ENCODE peak calls at places on chromosomes 4 and X, in seven cellular contexts. R is tibial artery, M is cardiac muscle cell, W is left ventricle myocardium inferior, P is dorsolateral prefrontal cortex, X is fibroblast of mammary gland, Q is A673. B is an unnamed sample.

GRCh38 chr4:169070895-169071218 is 60.8 kb upstream of the CBR4 start:
- DNase-seq in R (no peak), M (no peak), W (no peak), P (no peak), X (peak), Q (no peak), B (no peak)

GRCh38 chrX:13790206-13791131 is 26.4 kb downstream of the GPM6B start:
- DNase-seq in R (no peak), M (no peak), W (no peak), P (no peak), X (peak), Q (no peak), B (no peak)

GRCh38 chr4:124710253-124710849 is 2.2 kb downstream of the ANKRD50 start:
- DNase-seq in R (no peak), M (peak), W (no peak), P (no peak), X (no peak), Q (no peak), B (no peak)

GRCh38 chr4:106707776-106708603 is 328.1 kb downstream of the DKK2 start:
- DNase-seq in R (no peak), M (no peak), W (no peak), P (no peak), X (no peak), Q (no peak), B (no peak)

GRCh38 chr4:151438154-151438553 is 29.2 kb downstream of the FHIP1A start:
- DNase-seq in R (no peak), M (no peak), W (no peak), P (no peak), X (no peak), Q (no peak), B (no peak)

GRCh38 chr4:114349543-114350175 is 248.9 kb upstream of the UGT8 start:
- DNase-seq in R (no peak), M (no peak), W (no peak), P (no peak), X (peak), Q (no peak), B (no peak)

GRCh38 chr4:82523179-82523578 is 38.6 kb downstream of the TMEM150C start:
- DNase-seq in R (no peak), M (no peak), W (no peak), P (no peak), X (no peak), Q (no peak), B (no peak)

GRCh38 chrX:136369377-136369776 is 68.6 kb downstream of the ADGRG4 start:
- DNase-seq in R (no peak), M (no peak), W (no peak), P (no peak), X (no peak), Q (no peak), B (peak)

GRCh38 chrX:123971963-123972362 is 10.5 kb downstream of the STAG2 start:
- DNase-seq in R (no peak), M (no peak), W (no peak), P (no peak), X (peak), Q (no peak), B (no peak)

GRCh38 chr4:6727081-6727942 is 11.3 kb downstream of the BLOC1S4 start:
- DNase-seq in R (peak), M (no peak), W (no peak), P (peak), X (peak), Q (peak), B (no peak)

GRCh38 chr4:79982587-79983327 is 90.3 kb downstream of the ANTXR2 start:
- DNase-seq in R (no peak), M (no peak), W (no peak), P (no peak), X (no peak), Q (no peak), B (no peak)

GRCh38 chrX:132118361-132118760 is 9.5 kb downstream of the FRMD7 start:
- DNase-seq in R (no peak), M (no peak), W (no peak), P (no peak), X (no peak), Q (no peak), B (no peak)

GRCh38 chrX:150044556-150044955 is 106.3 kb upstream of the EOLA2 start:
- DNase-seq in R (no peak), M (no peak), W (no peak), P (no peak), X (peak), Q (no peak), B (no peak)

GRCh38 chrX:133215747-133216146 is 2.4 kb downstream of the TFDP3 start:
- DNase-seq in R (no peak), M (peak), W (no peak), P (no peak), X (peak), Q (peak), B (no peak)

GRCh38 chr4:168129046-168129772 is 36.9 kb downstream of the ANXA10 start:
- DNase-seq in R (no peak), M (no peak), W (no peak), P (no peak), X (no peak), Q (no peak), B (no peak)

GRCh38 chr4:5710962-5711478 is at the start of gene EVC:
- DNase-seq in R (peak), M (peak), W (peak), P (no peak), X (peak), Q (peak), B (no peak)

GRCh38 chrX:118182050-118182449 is 65.4 kb upstream of the KLHL13 start:
- DNase-seq in R (no peak), M (no peak), W (no peak), P (no peak), X (peak), Q (peak), B (no peak)

GRCh38 chrX:24235084-24235710 is 78.7 kb downstream of the SUPT20HL2 start:
- DNase-seq in R (no peak), M (no peak), W (no peak), P (no peak), X (no peak), Q (no peak), B (peak)

GRCh38 chr4:159103406-159104131 is 690 bp downstream of the RAPGEF2 start:
- DNase-seq in R (peak), M (peak), W (peak), P (peak), X (peak), Q (peak), B (peak)

GRCh38 chr4:75698162-75698962 is 25.2 kb upstream of the G3BP2 start:
- DNase-seq in R (no peak), M (no peak), W (no peak), P (no peak), X (no peak), Q (no peak), B (peak)

GRCh38 chrX:119685225-119686066 is 7.5 kb downstream of the SEPTIN6 start:
- DNase-seq in R (no peak), M (no peak), W (no peak), P (no peak), X (peak), Q (peak), B (peak)

GRCh38 chr4:71520850-71521249 is 182.0 kb downstream of the SLC4A4 start:
- DNase-seq in R (no peak), M (no peak), W (no peak), P (no peak), X (no peak), Q (no peak), B (no peak)

GRCh38 chr4:74338792-74339333 is 26.1 kb upstream of the EREG start:
- DNase-seq in R (no peak), M (no peak), W (no peak), P (no peak), X (peak), Q (no peak), B (no peak)

GRCh38 chrX:105018865-105019264 is 201.6 kb downstream of the TEX13A start:
- DNase-seq in R (no peak), M (no peak), W (no peak), P (no peak), X (no peak), Q (no peak), B (no peak)

GRCh38 chr4:31613946-31614623 is 893.9 kb downstream of the PCDH7 start:
- DNase-seq in R (no peak), M (no peak), W (no peak), P (no peak), X (no peak), Q (peak), B (no peak)

GRCh38 chr4:20483416-20483815 is 216.8 kb upstream of the PACRGL start:
- DNase-seq in R (no peak), M (no peak), W (no peak), P (no peak), X (peak), Q (no peak), B (no peak)

GRCh38 chr4:128358903-128359260 is 71.3 kb upstream of the PGRMC2 start:
- DNase-seq in R (no peak), M (no peak), W (no peak), P (no peak), X (no peak), Q (no peak), B (no peak)

GRCh38 chr4:5899396-5899795 is 6.5 kb upstream of the CRMP1 start:
- DNase-seq in R (no peak), M (no peak), W (no peak), P (no peak), X (no peak), Q (no peak), B (no peak)

GRCh38 chr4:17414392-17414791 is 97.5 kb downstream of the QDPR start:
- DNase-seq in R (no peak), M (no peak), W (no peak), P (no peak), X (no peak), Q (no peak), B (no peak)

GRCh38 chrX:136863826-136864225 is 16.7 kb downstream of the RBMX start:
- DNase-seq in R (no peak), M (no peak), W (no peak), P (no peak), X (no peak), Q (no peak), B (no peak)

GRCh38 chr4:14701896-14702295 is 300.4 kb upstream of the CPEB2 start:
- DNase-seq in R (no peak), M (no peak), W (no peak), P (no peak), X (no peak), Q (peak), B (no peak)

GRCh38 chr4:3122081-3122563 is 47.6 kb downstream of the HTT start:
- DNase-seq in R (no peak), M (no peak), W (no peak), P (no peak), X (no peak), Q (peak), B (no peak)

GRCh38 chr4:56909083-56909981 is 1.6 kb downstream of the REST start:
- DNase-seq in R (peak), M (peak), W (peak), P (peak), X (peak), Q (peak), B (peak)

GRCh38 chrX:9340619-9341304 is 124.1 kb upstream of the TBL1X start:
- DNase-seq in R (peak), M (no peak), W (peak), P (no peak), X (peak), Q (peak), B (peak)

GRCh38 chrX:63350551-63350950 is 581 bp downstream of the SPIN4 start:
- DNase-seq in R (no peak), M (peak), W (no peak), P (no peak), X (peak), Q (peak), B (peak)
- H3K4me3 ChIP-seq in R (peak), M (peak), W (peak), P (peak), X (peak), Q (peak), B (peak)

GRCh38 chrX:110938977-110939732 is 143.5 kb upstream of the CHRDL1 start:
- DNase-seq in R (no peak), M (no peak), W (no peak), P (no peak), X (no peak), Q (no peak), B (no peak)

GRCh38 chrX:110944793-110945466 is 149.3 kb upstream of the CHRDL1 start:
- DNase-seq in R (no peak), M (peak), W (no peak), P (peak), X (no peak), Q (no peak), B (no peak)

GRCh38 chrX:110941906-110942305 is 146.3 kb upstream of the CHRDL1 start:
- DNase-seq in R (no peak), M (no peak), W (no peak), P (no peak), X (peak), Q (no peak), B (no peak)

GRCh38 chrX:110944323-110944761 is 148.7 kb upstream of the CHRDL1 start:
- DNase-seq in R (no peak), M (peak), W (no peak), P (peak), X (no peak), Q (no peak), B (no peak)
- H3K4me3 ChIP-seq in R (no peak), M (peak), W (no peak), P (peak), X (peak), Q (no peak), B (no peak)

DNA sequence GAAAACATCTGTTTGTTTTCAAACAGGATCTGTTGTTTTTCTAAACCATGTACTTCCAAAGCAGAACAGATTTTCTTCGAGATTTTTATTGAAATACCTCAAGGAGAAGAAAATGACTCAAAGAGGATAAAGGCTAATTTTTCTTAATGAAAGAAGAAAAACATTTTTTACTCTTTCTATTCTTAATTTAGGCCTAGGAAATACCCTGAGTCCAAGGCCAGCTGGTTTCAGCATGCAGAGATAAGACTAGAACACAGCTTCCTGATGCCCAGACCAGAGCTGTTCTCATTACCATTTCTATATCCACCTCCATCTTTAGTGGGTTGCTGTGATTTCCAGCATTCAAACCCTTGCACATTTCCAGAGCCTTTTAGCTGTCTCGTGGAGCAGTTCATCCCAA is 18.3 kb downstream of the GAB1 start:
- DNase-seq in R (no peak), M (no peak), W (no peak), P (no peak), X (no peak), Q (no peak), B (peak)
- H3K4me3 ChIP-seq in R (no peak), M (no peak), W (peak), P (peak), X (no peak), Q (no peak), B (no peak)

GRCh38 chr4:165332502-165332901 is 5.0 kb downstream of the MSMO1 start:
- DNase-seq in R (no peak), M (no peak), W (no peak), P (no peak), X (no peak), Q (no peak), B (no peak)

GRCh38 chr4:165331316-165331715 is 3.8 kb downstream of the MSMO1 start:
- DNase-seq in R (no peak), M (no peak), W (no peak), P (no peak), X (no peak), Q (peak), B (peak)

GRCh38 chr4:165330666-165331065 is 3.2 kb downstream of the MSMO1 start:
- DNase-seq in R (no peak), M (no peak), W (no peak), P (no peak), X (no peak), Q (no peak), B (no peak)

GRCh38 chr4:165330071-165330470 is 2.6 kb downstream of the MSMO1 start:
- DNase-seq in R (no peak), M (no peak), W (no peak), P (no peak), X (no peak), Q (no peak), B (no peak)

GRCh38 chr4:165331823-165332222 is 4.4 kb downstream of the MSMO1 start:
- DNase-seq in R (no peak), M (no peak), W (no peak), P (no peak), X (no peak), Q (no peak), B (no peak)
- H3K4me3 ChIP-seq in R (no peak), M (peak), W (no peak), P (peak), X (peak), Q (peak), B (peak)

GRCh38 chr4:779555-779954 is 46.4 kb downstream of the CPLX1 start:
- DNase-seq in R (no peak), M (no peak), W (no peak), P (no peak), X (no peak), Q (no peak), B (no peak)
- H3K4me3 ChIP-seq in R (no peak), M (no peak), W (peak), P (no peak), X (no peak), Q (peak), B (no peak)

DNA sequence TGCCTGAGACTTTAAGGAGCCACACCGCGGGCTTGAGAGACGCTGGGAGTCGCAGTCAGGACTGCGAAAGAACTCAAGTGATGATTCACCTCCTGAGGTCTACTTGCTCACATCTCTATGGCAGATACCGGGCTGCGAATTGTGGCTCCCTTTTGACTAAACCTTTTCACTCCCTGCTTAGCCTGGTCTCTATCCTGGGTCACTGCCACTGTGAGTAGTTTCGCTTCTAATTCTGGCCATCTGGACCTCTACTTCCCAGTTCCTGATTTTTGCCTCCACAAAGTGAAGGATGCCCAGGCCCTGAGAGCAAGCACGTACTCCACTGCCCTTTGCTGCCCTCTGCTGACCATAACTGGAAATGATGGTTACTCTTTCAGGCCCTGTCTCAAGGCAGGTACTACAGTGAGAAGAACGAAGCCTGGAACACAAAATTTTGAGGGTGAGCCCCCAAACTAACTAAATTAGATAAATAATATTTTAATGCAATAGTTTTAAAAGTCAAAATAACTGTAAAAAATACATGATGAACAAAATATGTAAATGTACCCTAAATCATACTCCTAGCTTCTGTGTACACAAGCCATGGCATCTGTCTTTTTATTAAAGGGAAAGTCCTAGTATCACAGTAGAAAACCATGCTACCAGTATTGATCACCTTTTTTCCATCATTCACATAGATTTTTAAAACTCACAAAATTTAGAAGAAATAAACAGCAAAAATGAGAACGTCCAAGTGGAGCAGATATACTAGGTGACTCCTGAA is 16.7 kb downstream of the MAD2L1 start:
- DNase-seq in R (peak), M (peak), W (peak), P (peak), X (peak), Q (peak), B (peak)
- H3K4me3 ChIP-seq in R (peak), M (no peak), W (peak), P (peak), X (peak), Q (no peak), B (no peak)